ENCODE peak calls at places on chromosomes 11 and 22, in nine cellular contexts. One of them, this sample, is unnamed.

GRCh38 chr11:73401924-73402833 is 26.0 kb downstream of the RELT start:
- DNase-seq in neuronal stem cell: no peak
- DNase-seq in cardiac muscle cell: no peak
- DNase-seq in ovary: peak; percentile 10
- DNase-seq in MM.1S: no peak
- DNase-seq in colonic mucosa: no peak
- DNase-seq in SK-N-MC: no peak
- DNase-seq in IMR-90: no peak
- DNase-seq in AG10803: no peak
- DNase-seq in this sample: no peak

GRCh38 chr11:23797624-23798419 is 699.0 kb upstream of the LUZP2 start:
- DNase-seq in neuronal stem cell: no peak
- DNase-seq in cardiac muscle cell: no peak
- DNase-seq in ovary: no peak
- DNase-seq in MM.1S: no peak
- DNase-seq in AG10803: no peak
- DNase-seq in IMR-90: no peak
- DNase-seq in SK-N-MC: no peak
- DNase-seq in colonic mucosa: peak; percentile 37
- DNase-seq in this sample: no peak

GRCh38 chr11:126391970-126392637 is 36.6 kb downstream of the ST3GAL4 start:
- DNase-seq in neuronal stem cell: no peak
- DNase-seq in IMR-90: no peak
- DNase-seq in AG10803: no peak
- DNase-seq in colonic mucosa: no peak
- DNase-seq in SK-N-MC: no peak
- DNase-seq in ovary: peak; percentile 40
- DNase-seq in MM.1S: no peak
- DNase-seq in cardiac muscle cell: peak; percentile 59
- DNase-seq in this sample: no peak

GRCh38 chr11:60130496-60130895 is 42.0 kb downstream of the MS4A2 start:
- DNase-seq in cardiac muscle cell: peak; percentile 66
- DNase-seq in SK-N-MC: peak; percentile 2
- DNase-seq in ovary: no peak
- DNase-seq in IMR-90: no peak
- DNase-seq in AG10803: no peak
- DNase-seq in MM.1S: peak; percentile 41
- DNase-seq in neuronal stem cell: peak; percentile 39
- DNase-seq in colonic mucosa: peak; percentile 60
- DNase-seq in this sample: no peak

GRCh38 chr22:29092243-29092642 is 19.4 kb downstream of the KREMEN1 start:
- DNase-seq in IMR-90: no peak
- DNase-seq in MM.1S: no peak
- DNase-seq in ovary: no peak
- DNase-seq in AG10803: no peak
- DNase-seq in neuronal stem cell: no peak
- DNase-seq in SK-N-MC: no peak
- DNase-seq in colonic mucosa: no peak
- DNase-seq in cardiac muscle cell: no peak
- DNase-seq in this sample: no peak

GRCh38 chr22:44454113-44454769 is 43.8 kb downstream of the RTL6 start:
- DNase-seq in colonic mucosa: peak; percentile 6
- DNase-seq in SK-N-MC: no peak
- DNase-seq in neuronal stem cell: no peak
- DNase-seq in ovary: no peak
- DNase-seq in MM.1S: no peak
- DNase-seq in IMR-90: no peak
- DNase-seq in cardiac muscle cell: no peak
- DNase-seq in AG10803: no peak
- DNase-seq in this sample: no peak

GRCh38 chr11:24086921-24087320 is 409.9 kb upstream of the LUZP2 start:
- DNase-seq in AG10803: no peak
- DNase-seq in neuronal stem cell: no peak
- DNase-seq in ovary: no peak
- DNase-seq in cardiac muscle cell: no peak
- DNase-seq in colonic mucosa: no peak
- DNase-seq in SK-N-MC: no peak
- DNase-seq in IMR-90: no peak
- DNase-seq in MM.1S: no peak
- DNase-seq in this sample: no peak

GRCh38 chr11:40185793-40186192 is 1273.7 kb downstream of the LRRC4C start:
- DNase-seq in neuronal stem cell: no peak
- DNase-seq in cardiac muscle cell: no peak
- DNase-seq in colonic mucosa: no peak
- DNase-seq in IMR-90: no peak
- DNase-seq in SK-N-MC: no peak
- DNase-seq in AG10803: no peak
- DNase-seq in ovary: no peak
- DNase-seq in MM.1S: no peak
- DNase-seq in this sample: no peak

GRCh38 chr11:60840711-60841430 is 1.0 kb upstream of the CCDC86 start:
- DNase-seq in neuronal stem cell: no peak
- DNase-seq in MM.1S: peak; percentile 78
- DNase-seq in IMR-90: peak; percentile 94
- DNase-seq in ovary: no peak
- DNase-seq in colonic mucosa: no peak
- DNase-seq in AG10803: peak; percentile 97
- DNase-seq in SK-N-MC: no peak
- DNase-seq in cardiac muscle cell: no peak
- DNase-seq in this sample: peak; percentile 72

GRCh38 chr22:33897621-33897910 is 22.7 kb downstream of the LARGE1 start:
- DNase-seq in ovary: no peak
- DNase-seq in colonic mucosa: no peak
- DNase-seq in IMR-90: no peak
- DNase-seq in SK-N-MC: no peak
- DNase-seq in neuronal stem cell: no peak
- DNase-seq in cardiac muscle cell: no peak
- DNase-seq in AG10803: no peak
- DNase-seq in MM.1S: no peak
- DNase-seq in this sample: no peak

GRCh38 chr11:72397333-72397732 is 37.0 kb downstream of the CLPB start:
- DNase-seq in neuronal stem cell: no peak
- DNase-seq in AG10803: no peak
- DNase-seq in colonic mucosa: no peak
- DNase-seq in IMR-90: no peak
- DNase-seq in MM.1S: no peak
- DNase-seq in cardiac muscle cell: no peak
- DNase-seq in SK-N-MC: no peak
- DNase-seq in ovary: no peak
- DNase-seq in this sample: no peak

GRCh38 chr22:27460596-27461347 is 340.8 kb downstream of the MN1 start:
- DNase-seq in ovary: no peak
- DNase-seq in neuronal stem cell: no peak
- DNase-seq in AG10803: peak; percentile 97
- DNase-seq in colonic mucosa: no peak
- DNase-seq in SK-N-MC: no peak
- DNase-seq in cardiac muscle cell: no peak
- DNase-seq in IMR-90: peak; percentile 60
- DNase-seq in MM.1S: no peak
- DNase-seq in this sample: peak; percentile 47

GRCh38 chr22:17120711-17121234 is 387 bp downstream of the TMEM121B start:
- DNase-seq in neuronal stem cell: peak; percentile 59
- DNase-seq in SK-N-MC: no peak
- DNase-seq in cardiac muscle cell: peak; percentile 64
- DNase-seq in colonic mucosa: no peak
- DNase-seq in MM.1S: no peak
- DNase-seq in ovary: no peak
- DNase-seq in IMR-90: no peak
- DNase-seq in AG10803: no peak
- DNase-seq in this sample: no peak

GRCh38 chr11:85096939-85097338 is 530.2 kb downstream of the DLG2 start:
- DNase-seq in ovary: no peak
- DNase-seq in colonic mucosa: no peak
- DNase-seq in AG10803: no peak
- DNase-seq in cardiac muscle cell: no peak
- DNase-seq in IMR-90: no peak
- DNase-seq in MM.1S: peak; percentile 51
- DNase-seq in SK-N-MC: no peak
- DNase-seq in neuronal stem cell: no peak
- DNase-seq in this sample: no peak

GRCh38 chr11:48037709-48038468 is 57.5 kb downstream of the PTPRJ start:
- DNase-seq in SK-N-MC: no peak
- DNase-seq in neuronal stem cell: no peak
- DNase-seq in IMR-90: peak; percentile 77
- DNase-seq in cardiac muscle cell: no peak
- DNase-seq in colonic mucosa: no peak
- DNase-seq in AG10803: no peak
- DNase-seq in MM.1S: no peak
- DNase-seq in ovary: no peak
- DNase-seq in this sample: no peak

GRCh38 chr11:63670077-63670737 is 969 bp downstream of the ATL3 start:
- DNase-seq in cardiac muscle cell: no peak
- DNase-seq in MM.1S: no peak
- DNase-seq in ovary: no peak
- DNase-seq in neuronal stem cell: no peak
- DNase-seq in colonic mucosa: no peak
- DNase-seq in AG10803: peak; percentile 79
- DNase-seq in SK-N-MC: no peak
- DNase-seq in IMR-90: peak; percentile 45
- DNase-seq in this sample: no peak

GRCh38 chr22:31206896-31207687 is 5.0 kb upstream of the LIMK2 start:
- DNase-seq in cardiac muscle cell: no peak
- DNase-seq in AG10803: no peak
- DNase-seq in IMR-90: no peak
- DNase-seq in SK-N-MC: no peak
- DNase-seq in MM.1S: no peak
- DNase-seq in neuronal stem cell: no peak
- DNase-seq in colonic mucosa: peak; percentile 80
- DNase-seq in ovary: no peak
- DNase-seq in this sample: no peak

GRCh38 chr11:118641463-118642019 is 34.1 kb downstream of the PHLDB1 start:
- DNase-seq in colonic mucosa: peak; percentile 80
- DNase-seq in MM.1S: peak; percentile 90
- DNase-seq in IMR-90: no peak
- DNase-seq in ovary: no peak
- DNase-seq in cardiac muscle cell: no peak
- DNase-seq in neuronal stem cell: no peak
- DNase-seq in SK-N-MC: no peak
- DNase-seq in AG10803: no peak
- DNase-seq in this sample: no peak

GRCh38 chr11:65894034-65894591 is 3.6 kb downstream of the CCDC85B start:
- DNase-seq in IMR-90: no peak
- DNase-seq in MM.1S: peak; percentile 25
- DNase-seq in SK-N-MC: no peak
- DNase-seq in AG10803: no peak
- DNase-seq in neuronal stem cell: no peak
- DNase-seq in ovary: no peak
- DNase-seq in cardiac muscle cell: no peak
- DNase-seq in colonic mucosa: no peak
- DNase-seq in this sample: no peak

GRCh38 chr11:30603357-30603756 is 17.2 kb upstream of the MPPED2 start:
- DNase-seq in neuronal stem cell: no peak
- DNase-seq in IMR-90: no peak
- DNase-seq in colonic mucosa: no peak
- DNase-seq in MM.1S: no peak
- DNase-seq in AG10803: no peak
- DNase-seq in cardiac muscle cell: no peak
- DNase-seq in ovary: no peak
- DNase-seq in SK-N-MC: no peak
- DNase-seq in this sample: no peak

GRCh38 chr11:107702723-107703122 is 9.1 kb downstream of the SLN start:
- DNase-seq in AG10803: peak; percentile 17
- DNase-seq in SK-N-MC: no peak
- DNase-seq in cardiac muscle cell: no peak
- DNase-seq in ovary: no peak
- DNase-seq in colonic mucosa: no peak
- DNase-seq in MM.1S: no peak
- DNase-seq in IMR-90: peak; percentile 28
- DNase-seq in neuronal stem cell: no peak
- DNase-seq in this sample: no peak
- H3K4me3 ChIP-seq in AG10803: no peak overlapping the region
- H3K4me3 ChIP-seq in SK-N-MC: no peak overlapping the region
- H3K4me3 ChIP-seq in cardiac muscle cell: no peak overlapping the region
- H3K4me3 ChIP-seq in ovary: no peak overlapping the region
- H3K4me3 ChIP-seq in colonic mucosa: no peak overlapping the region
- H3K4me3 ChIP-seq in MM.1S: no peak overlapping the region
- H3K4me3 ChIP-seq in IMR-90: no peak overlapping the region
- H3K4me3 ChIP-seq in neuronal stem cell: no peak overlapping the region
- H3K4me3 ChIP-seq in this sample: no peak overlapping the region

GRCh38 chr22:50317674-50318073 is 9.1 kb downstream of the DENND6B start:
- DNase-seq in SK-N-MC: no peak
- DNase-seq in neuronal stem cell: no peak
- DNase-seq in ovary: no peak
- DNase-seq in colonic mucosa: no peak
- DNase-seq in AG10803: no peak
- DNase-seq in MM.1S: no peak
- DNase-seq in IMR-90: no peak
- DNase-seq in cardiac muscle cell: no peak
- DNase-seq in this sample: no peak
- H3K4me3 ChIP-seq in SK-N-MC: no peak overlapping the region
- H3K4me3 ChIP-seq in neuronal stem cell: no peak overlapping the region
- H3K4me3 ChIP-seq in ovary: no peak overlapping the region
- H3K4me3 ChIP-seq in colonic mucosa: no peak overlapping the region
- H3K4me3 ChIP-seq in AG10803: no peak overlapping the region
- H3K4me3 ChIP-seq in MM.1S: no peak overlapping the region
- H3K4me3 ChIP-seq in IMR-90: no peak overlapping the region
- H3K4me3 ChIP-seq in cardiac muscle cell: no peak overlapping the region
- H3K4me3 ChIP-seq in this sample: no peak overlapping the region

DNA sequence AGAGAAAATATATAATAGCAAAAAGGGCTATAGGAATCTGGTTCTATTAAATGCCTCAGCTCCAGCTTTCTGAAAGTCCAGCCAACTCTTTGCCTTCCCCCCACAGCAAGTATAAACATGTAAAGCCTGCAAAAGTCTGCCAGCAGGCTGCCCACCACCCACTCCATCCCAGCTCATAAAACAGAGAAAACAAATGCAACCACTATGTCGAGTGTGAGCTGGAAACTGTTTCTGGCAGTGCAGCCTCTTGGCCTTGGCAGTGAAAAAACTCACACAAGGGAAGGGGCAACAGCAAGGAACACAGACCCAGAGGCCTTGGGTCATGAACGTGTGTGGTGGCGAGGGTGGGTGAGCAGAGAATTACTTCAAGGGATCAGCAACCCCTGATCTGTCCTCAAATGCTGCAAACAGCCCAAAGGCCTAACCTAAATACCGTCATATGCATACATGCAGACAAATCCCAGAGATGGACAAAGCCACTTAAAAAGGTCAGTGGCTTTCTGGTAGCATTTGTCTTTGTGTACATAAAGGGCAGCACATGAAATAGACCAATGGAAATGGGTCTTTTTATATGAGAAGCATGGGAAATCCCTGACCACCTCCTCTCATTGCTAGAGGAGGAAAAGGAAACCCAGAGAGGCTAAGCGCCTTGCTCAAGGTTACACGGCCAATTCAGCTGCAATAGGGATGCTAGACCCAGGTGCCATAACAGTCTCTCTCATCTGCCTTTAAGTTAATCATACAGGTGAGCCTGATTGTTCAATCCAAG is 74.8 kb downstream of the NAT10 start:
- DNase-seq in cardiac muscle cell: no peak
- DNase-seq in neuronal stem cell: no peak
- DNase-seq in colonic mucosa: no peak
- DNase-seq in SK-N-MC: no peak
- DNase-seq in ovary: no peak
- DNase-seq in AG10803: no peak
- DNase-seq in IMR-90: no peak
- DNase-seq in MM.1S: no peak
- DNase-seq in this sample: no peak
- H3K4me3 ChIP-seq in cardiac muscle cell: no peak overlapping the region
- H3K4me3 ChIP-seq in neuronal stem cell: no peak overlapping the region
- H3K4me3 ChIP-seq in colonic mucosa: no peak overlapping the region
- H3K4me3 ChIP-seq in SK-N-MC: no peak overlapping the region
- H3K4me3 ChIP-seq in ovary: no peak overlapping the region
- H3K4me3 ChIP-seq in AG10803: no peak overlapping the region
- H3K4me3 ChIP-seq in IMR-90: no peak overlapping the region
- H3K4me3 ChIP-seq in MM.1S: no peak overlapping the region
- H3K4me3 ChIP-seq in this sample: no peak overlapping the region

GRCh38 chr11:57597461-57597892 is at the start of gene SERPING1:
- DNase-seq in colonic mucosa: peak; percentile 48
- DNase-seq in SK-N-MC: no peak
- DNase-seq in cardiac muscle cell: no peak
- DNase-seq in IMR-90: no peak
- DNase-seq in neuronal stem cell: no peak
- DNase-seq in AG10803: peak; percentile 15
- DNase-seq in ovary: peak; percentile 75
- DNase-seq in MM.1S: no peak
- DNase-seq in this sample: no peak
- H3K4me3 ChIP-seq in colonic mucosa: peak within 1 kb of the TSS; percentile 23
- H3K4me3 ChIP-seq in SK-N-MC: peak within 1 kb of the TSS; percentile 87
- H3K4me3 ChIP-seq in cardiac muscle cell: peak within 1 kb of the TSS; percentile 25
- H3K4me3 ChIP-seq in IMR-90: peak within 1 kb of the TSS; percentile 57
- H3K4me3 ChIP-seq in neuronal stem cell: peak within 1 kb of the TSS; percentile 55
- H3K4me3 ChIP-seq in AG10803: peak within 1 kb of the TSS; percentile 68
- H3K4me3 ChIP-seq in ovary: peak within 1 kb of the TSS; percentile 60
- H3K4me3 ChIP-seq in MM.1S: no peak within 1 kb of the TSS
- H3K4me3 ChIP-seq in this sample: peak within 1 kb of the TSS; percentile 60

This sample was measured in BJ.